ENCODE peak calls at places on chromosomes 13 and 19, in eight cellular contexts. One of them, this sample, is unnamed.

GRCh38 chr19:1259873-1260748 is 9.0 kb upstream of the CIRBP start:
- DNase-seq in CD8-positive, alpha-beta T cell: no peak
- DNase-seq in tibial nerve: no peak
- DNase-seq in kidney epithelial cell: no peak
- DNase-seq in cardiac muscle cell: no peak
- DNase-seq in heart left ventricle: no peak
- DNase-seq in endothelial cell of umbilical vein: peak; percentile 24
- DNase-seq in mammary epithelial cell: no peak
- DNase-seq in this sample: no peak

GRCh38 chr13:103354189-103354588 is 288.0 kb upstream of the SLC10A2 start:
- DNase-seq in CD8-positive, alpha-beta T cell: no peak
- DNase-seq in tibial nerve: no peak
- DNase-seq in kidney epithelial cell: no peak
- DNase-seq in cardiac muscle cell: no peak
- DNase-seq in heart left ventricle: no peak
- DNase-seq in endothelial cell of umbilical vein: no peak
- DNase-seq in mammary epithelial cell: no peak
- DNase-seq in this sample: no peak

GRCh38 chr13:110390572-110390971 is 83.5 kb downstream of the COL4A2 start:
- DNase-seq in CD8-positive, alpha-beta T cell: no peak
- DNase-seq in tibial nerve: no peak
- DNase-seq in kidney epithelial cell: no peak
- DNase-seq in cardiac muscle cell: peak; percentile 75
- DNase-seq in heart left ventricle: no peak
- DNase-seq in endothelial cell of umbilical vein: no peak
- DNase-seq in mammary epithelial cell: peak; percentile 35
- DNase-seq in this sample: no peak

GRCh38 chr13:34522818-34523217 is 419.3 kb upstream of the NBEA start:
- DNase-seq in CD8-positive, alpha-beta T cell: no peak
- DNase-seq in tibial nerve: no peak
- DNase-seq in kidney epithelial cell: no peak
- DNase-seq in cardiac muscle cell: no peak
- DNase-seq in heart left ventricle: no peak
- DNase-seq in endothelial cell of umbilical vein: no peak
- DNase-seq in mammary epithelial cell: no peak
- DNase-seq in this sample: no peak

GRCh38 chr13:94309997-94310842 is 169.3 kb downstream of the DCT start:
- DNase-seq in CD8-positive, alpha-beta T cell: no peak
- DNase-seq in tibial nerve: no peak
- DNase-seq in kidney epithelial cell: peak; percentile 37
- DNase-seq in cardiac muscle cell: peak; percentile 89
- DNase-seq in heart left ventricle: no peak
- DNase-seq in endothelial cell of umbilical vein: peak; percentile 91
- DNase-seq in mammary epithelial cell: peak; percentile 81
- DNase-seq in this sample: peak; percentile 63

GRCh38 chr19:2048104-2048958 is 2.7 kb downstream of the MKNK2 start:
- DNase-seq in CD8-positive, alpha-beta T cell: no peak
- DNase-seq in tibial nerve: no peak
- DNase-seq in kidney epithelial cell: no peak
- DNase-seq in cardiac muscle cell: no peak
- DNase-seq in heart left ventricle: no peak
- DNase-seq in endothelial cell of umbilical vein: no peak
- DNase-seq in mammary epithelial cell: no peak
- DNase-seq in this sample: no peak

GRCh38 chr19:36876993-36877938 is 26.6 kb downstream of the ZNF345 start:
- DNase-seq in CD8-positive, alpha-beta T cell: no peak
- DNase-seq in tibial nerve: no peak
- DNase-seq in kidney epithelial cell: no peak
- DNase-seq in cardiac muscle cell: peak; percentile 2
- DNase-seq in heart left ventricle: no peak
- DNase-seq in endothelial cell of umbilical vein: no peak
- DNase-seq in mammary epithelial cell: no peak
- DNase-seq in this sample: no peak

GRCh38 chr19:14476663-14477401 is 1.7 kb upstream of the PTGER1 start:
- DNase-seq in CD8-positive, alpha-beta T cell: peak; percentile 31
- DNase-seq in tibial nerve: no peak
- DNase-seq in kidney epithelial cell: peak; percentile 60
- DNase-seq in cardiac muscle cell: peak; percentile 92
- DNase-seq in heart left ventricle: no peak
- DNase-seq in endothelial cell of umbilical vein: no peak
- DNase-seq in mammary epithelial cell: peak; percentile 71
- DNase-seq in this sample: no peak

GRCh38 chr13:51091839-51092238 is 19.2 kb downstream of the C13orf42 start:
- DNase-seq in CD8-positive, alpha-beta T cell: no peak
- DNase-seq in tibial nerve: no peak
- DNase-seq in kidney epithelial cell: no peak
- DNase-seq in cardiac muscle cell: no peak
- DNase-seq in heart left ventricle: no peak
- DNase-seq in endothelial cell of umbilical vein: no peak
- DNase-seq in mammary epithelial cell: no peak
- DNase-seq in this sample: no peak

GRCh38 chr13:50129923-50130685 is 114.9 kb downstream of the KCNRG start:
- DNase-seq in CD8-positive, alpha-beta T cell: no peak
- DNase-seq in tibial nerve: peak; percentile 63
- DNase-seq in kidney epithelial cell: no peak
- DNase-seq in cardiac muscle cell: peak; percentile 61
- DNase-seq in heart left ventricle: peak; percentile 73
- DNase-seq in endothelial cell of umbilical vein: no peak
- DNase-seq in mammary epithelial cell: no peak
- DNase-seq in this sample: no peak

GRCh38 chr13:71866173-71867091 is 572 bp downstream of the DACH1 start:
- DNase-seq in CD8-positive, alpha-beta T cell: no peak
- DNase-seq in tibial nerve: no peak
- DNase-seq in kidney epithelial cell: no peak
- DNase-seq in cardiac muscle cell: peak; percentile 14
- DNase-seq in heart left ventricle: peak; percentile 68
- DNase-seq in endothelial cell of umbilical vein: peak; percentile 51
- DNase-seq in mammary epithelial cell: peak; percentile 1
- DNase-seq in this sample: no peak

GRCh38 chr13:111177081-111177711 is 62.1 kb downstream of the ARHGEF7 start:
- DNase-seq in CD8-positive, alpha-beta T cell: peak; percentile 30
- DNase-seq in tibial nerve: no peak
- DNase-seq in kidney epithelial cell: no peak
- DNase-seq in cardiac muscle cell: peak; percentile 84
- DNase-seq in heart left ventricle: peak; percentile 77
- DNase-seq in endothelial cell of umbilical vein: peak; percentile 95
- DNase-seq in mammary epithelial cell: peak; percentile 72
- DNase-seq in this sample: no peak

GRCh38 chr13:43908156-43909126 is 28.7 kb downstream of the LACC1 start:
- DNase-seq in CD8-positive, alpha-beta T cell: no peak
- DNase-seq in tibial nerve: no peak
- DNase-seq in kidney epithelial cell: peak; percentile 35
- DNase-seq in cardiac muscle cell: peak; percentile 77
- DNase-seq in heart left ventricle: no peak
- DNase-seq in endothelial cell of umbilical vein: peak; percentile 43
- DNase-seq in mammary epithelial cell: peak; percentile 61
- DNase-seq in this sample: no peak

GRCh38 chr19:29283366-29283765 is 70.4 kb upstream of the UQCRFS1 start:
- DNase-seq in CD8-positive, alpha-beta T cell: no peak
- DNase-seq in tibial nerve: no peak
- DNase-seq in kidney epithelial cell: no peak
- DNase-seq in cardiac muscle cell: no peak
- DNase-seq in heart left ventricle: no peak
- DNase-seq in endothelial cell of umbilical vein: no peak
- DNase-seq in mammary epithelial cell: no peak
- DNase-seq in this sample: no peak

GRCh38 chr19:35460608-35461007 is 12.6 kb downstream of the FFAR2 start:
- DNase-seq in CD8-positive, alpha-beta T cell: no peak
- DNase-seq in tibial nerve: no peak
- DNase-seq in kidney epithelial cell: no peak
- DNase-seq in cardiac muscle cell: peak; percentile 66
- DNase-seq in heart left ventricle: no peak
- DNase-seq in endothelial cell of umbilical vein: no peak
- DNase-seq in mammary epithelial cell: no peak
- DNase-seq in this sample: no peak

GRCh38 chr19:35458192-35458591 is 10.1 kb downstream of the FFAR2 start:
- DNase-seq in CD8-positive, alpha-beta T cell: no peak
- DNase-seq in tibial nerve: no peak
- DNase-seq in kidney epithelial cell: no peak
- DNase-seq in cardiac muscle cell: no peak
- DNase-seq in heart left ventricle: no peak
- DNase-seq in endothelial cell of umbilical vein: no peak
- DNase-seq in mammary epithelial cell: no peak
- DNase-seq in this sample: no peak

GRCh38 chr19:35461050-35461449 is 13.0 kb downstream of the FFAR2 start:
- DNase-seq in CD8-positive, alpha-beta T cell: no peak
- DNase-seq in tibial nerve: no peak
- DNase-seq in kidney epithelial cell: no peak
- DNase-seq in cardiac muscle cell: no peak
- DNase-seq in heart left ventricle: no peak
- DNase-seq in endothelial cell of umbilical vein: no peak
- DNase-seq in mammary epithelial cell: no peak
- DNase-seq in this sample: no peak

GRCh38 chr19:35458821-35459391 is 10.8 kb downstream of the FFAR2 start:
- DNase-seq in CD8-positive, alpha-beta T cell: no peak
- DNase-seq in tibial nerve: no peak
- DNase-seq in kidney epithelial cell: no peak
- DNase-seq in cardiac muscle cell: no peak
- DNase-seq in heart left ventricle: no peak
- DNase-seq in endothelial cell of umbilical vein: peak; percentile 22
- DNase-seq in mammary epithelial cell: no peak
- DNase-seq in this sample: no peak

GRCh38 chr19:35459414-35460082 is 11.5 kb downstream of the FFAR2 start:
- DNase-seq in CD8-positive, alpha-beta T cell: no peak
- DNase-seq in tibial nerve: no peak
- DNase-seq in kidney epithelial cell: no peak
- DNase-seq in cardiac muscle cell: peak; percentile 89
- DNase-seq in heart left ventricle: peak; percentile 83
- DNase-seq in endothelial cell of umbilical vein: peak; percentile 47
- DNase-seq in mammary epithelial cell: no peak
- DNase-seq in this sample: no peak
- H3K36me3 ChIP-seq in CD8-positive, alpha-beta T cell: no peaks in the 10 kb centered on the region
- H3K36me3 ChIP-seq in tibial nerve: no peaks in the 10 kb centered on the region
- H3K36me3 ChIP-seq in kidney epithelial cell: no peaks in the 10 kb centered on the region
- H3K36me3 ChIP-seq in cardiac muscle cell: no peaks in the 10 kb centered on the region
- H3K36me3 ChIP-seq in heart left ventricle: no peaks in the 10 kb centered on the region
- H3K36me3 ChIP-seq in endothelial cell of umbilical vein: no peaks in the 10 kb centered on the region
- H3K36me3 ChIP-seq in mammary epithelial cell: no peaks in the 10 kb centered on the region
- H3K36me3 ChIP-seq in this sample: no peaks in the 10 kb centered on the region

GRCh38 chr13:28528388-28528787 is 33.5 kb upstream of the FLT1 start:
- DNase-seq in CD8-positive, alpha-beta T cell: no peak
- DNase-seq in tibial nerve: no peak
- DNase-seq in kidney epithelial cell: no peak
- DNase-seq in cardiac muscle cell: no peak
- DNase-seq in heart left ventricle: no peak
- DNase-seq in endothelial cell of umbilical vein: no peak
- DNase-seq in mammary epithelial cell: no peak
- DNase-seq in this sample: no peak

GRCh38 chr13:28530729-28531194 is 35.8 kb upstream of the FLT1 start:
- DNase-seq in CD8-positive, alpha-beta T cell: no peak
- DNase-seq in tibial nerve: no peak
- DNase-seq in kidney epithelial cell: no peak
- DNase-seq in cardiac muscle cell: peak; percentile 42
- DNase-seq in heart left ventricle: no peak
- DNase-seq in endothelial cell of umbilical vein: no peak
- DNase-seq in mammary epithelial cell: no peak
- DNase-seq in this sample: no peak

GRCh38 chr13:28527629-28528028 is 32.7 kb upstream of the FLT1 start:
- DNase-seq in CD8-positive, alpha-beta T cell: no peak
- DNase-seq in tibial nerve: no peak
- DNase-seq in kidney epithelial cell: no peak
- DNase-seq in cardiac muscle cell: no peak
- DNase-seq in heart left ventricle: no peak
- DNase-seq in endothelial cell of umbilical vein: no peak
- DNase-seq in mammary epithelial cell: no peak
- DNase-seq in this sample: no peak

GRCh38 chr13:28529836-28530235 is 34.9 kb upstream of the FLT1 start:
- DNase-seq in CD8-positive, alpha-beta T cell: no peak
- DNase-seq in tibial nerve: no peak
- DNase-seq in kidney epithelial cell: no peak
- DNase-seq in cardiac muscle cell: no peak
- DNase-seq in heart left ventricle: no peak
- DNase-seq in endothelial cell of umbilical vein: no peak
- DNase-seq in mammary epithelial cell: no peak
- DNase-seq in this sample: no peak

GRCh38 chr13:28528848-28529247 is 33.9 kb upstream of the FLT1 start:
- DNase-seq in CD8-positive, alpha-beta T cell: no peak
- DNase-seq in tibial nerve: no peak
- DNase-seq in kidney epithelial cell: no peak
- DNase-seq in cardiac muscle cell: no peak
- DNase-seq in heart left ventricle: no peak
- DNase-seq in endothelial cell of umbilical vein: peak; percentile 22
- DNase-seq in mammary epithelial cell: no peak
- DNase-seq in this sample: no peak
- TF ChIP-seq CTCF in CD8-positive, alpha-beta T cell: no peak
- TF ChIP-seq CTCF in tibial nerve: no peak
- TF ChIP-seq CTCF in kidney epithelial cell: no peak
- TF ChIP-seq CTCF in cardiac muscle cell: no peak
- TF ChIP-seq CTCF in heart left ventricle: peak; percentile 12
- TF ChIP-seq CTCF in endothelial cell of umbilical vein: no peak
- TF ChIP-seq CTCF in mammary epithelial cell: no peak
- TF ChIP-seq CTCF in this sample: no peak

DNA sequence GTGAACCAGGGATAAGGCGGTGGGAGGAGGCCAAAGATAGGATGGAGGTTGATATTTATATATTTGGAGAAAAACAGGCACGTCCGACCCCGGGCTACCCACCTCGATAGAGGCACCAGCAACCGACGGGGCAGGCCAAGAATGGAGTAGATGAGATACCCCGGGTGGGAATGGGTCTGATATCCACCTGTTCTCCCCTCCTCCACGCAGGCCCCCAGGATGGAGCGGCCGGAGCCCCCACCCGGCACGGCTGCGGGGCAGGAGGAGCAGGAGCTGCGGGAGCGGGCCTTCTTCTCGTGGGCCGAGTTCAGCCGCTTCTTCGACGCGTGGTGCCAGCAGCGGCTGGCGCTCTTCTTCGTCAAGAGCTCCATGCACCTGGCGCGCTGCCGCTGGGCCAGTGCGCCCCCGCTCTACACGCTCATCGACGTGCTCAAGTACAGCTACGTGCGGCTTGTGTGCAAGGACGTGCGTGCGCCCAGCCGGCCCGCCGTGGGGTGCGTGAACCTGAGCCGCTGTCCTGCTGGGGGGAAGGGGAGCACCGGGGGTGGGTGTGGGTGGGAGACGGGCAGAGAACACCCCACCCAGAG is 1.2 kb downstream of the ZSWIM9 start:
- DNase-seq in CD8-positive, alpha-beta T cell: no peak
- DNase-seq in tibial nerve: no peak
- DNase-seq in kidney epithelial cell: no peak
- DNase-seq in cardiac muscle cell: no peak
- DNase-seq in heart left ventricle: peak; percentile 16
- DNase-seq in endothelial cell of umbilical vein: no peak
- DNase-seq in mammary epithelial cell: no peak
- DNase-seq in this sample: no peak
- H3K4me3 ChIP-seq in CD8-positive, alpha-beta T cell: peak overlapping the region; percentile 100
- H3K4me3 ChIP-seq in tibial nerve: no peak overlapping the region
- H3K4me3 ChIP-seq in kidney epithelial cell: peak overlapping the region; percentile 80
- H3K4me3 ChIP-seq in cardiac muscle cell: peak overlapping the region; percentile 84
- H3K4me3 ChIP-seq in heart left ventricle: peak overlapping the region; percentile 67
- H3K4me3 ChIP-seq in endothelial cell of umbilical vein: no peak overlapping the region
- H3K4me3 ChIP-seq in mammary epithelial cell: no peak overlapping the region
- H3K4me3 ChIP-seq in this sample: peak overlapping the region; percentile 3

DNA sequence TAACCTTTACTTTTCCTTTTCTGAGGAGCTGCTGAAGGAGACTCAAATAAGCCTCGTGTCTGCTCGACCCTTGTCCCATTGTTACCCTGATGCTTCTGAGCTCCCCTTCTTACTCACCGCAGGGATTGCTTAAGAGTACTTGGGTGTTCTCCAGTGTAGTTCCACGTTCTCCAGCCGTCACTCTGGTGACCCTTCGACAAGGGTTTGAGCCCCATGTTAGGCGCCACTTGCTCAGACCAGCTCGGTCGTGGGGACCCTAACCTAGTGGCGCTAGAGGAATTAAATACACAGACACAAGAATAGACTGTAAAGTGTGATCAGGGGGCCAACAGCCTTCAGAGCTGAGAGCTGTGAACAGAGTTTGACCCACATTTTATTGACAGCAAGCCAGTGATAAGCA is 10.3 kb downstream of the ZNF480 start:
- DNase-seq in CD8-positive, alpha-beta T cell: no peak
- DNase-seq in tibial nerve: no peak
- DNase-seq in kidney epithelial cell: no peak
- DNase-seq in cardiac muscle cell: peak; percentile 34
- DNase-seq in heart left ventricle: no peak
- DNase-seq in endothelial cell of umbilical vein: peak; percentile 8
- DNase-seq in mammary epithelial cell: peak; percentile 17
- DNase-seq in this sample: no peak
- H3K36me3 ChIP-seq in CD8-positive, alpha-beta T cell: peaks cover 21% of the 10 kb centered on the region
- H3K36me3 ChIP-seq in tibial nerve: peaks cover 32% of the 10 kb centered on the region
- H3K36me3 ChIP-seq in kidney epithelial cell: peaks cover 3% of the 10 kb centered on the region
- H3K36me3 ChIP-seq in cardiac muscle cell: peaks cover 19% of the 10 kb centered on the region
- H3K36me3 ChIP-seq in heart left ventricle: peaks cover 85% of the 10 kb centered on the region
- H3K36me3 ChIP-seq in endothelial cell of umbilical vein: no peaks in the 10 kb centered on the region
- H3K36me3 ChIP-seq in mammary epithelial cell: peaks cover 4% of the 10 kb centered on the region
- H3K36me3 ChIP-seq in this sample: peaks cover 9% of the 10 kb centered on the region